ENCODE peak calls at places on chromosomes 13 and 19, in four cellular contexts. One of them, this sample, is unnamed.

GRCh38 chr13:34066344-34066743 is 248.4 kb downstream of the RFC3 start:
- DNase-seq in posterior vena cava: no peak
- DNase-seq in AG09309: no peak
- DNase-seq in lower lobe of right lung: no peak
- DNase-seq in this sample: no peak

GRCh38 chr19:46350029-46350757 is 3.3 kb downstream of the PPP5C start:
- DNase-seq in AG09309: no peak
- DNase-seq in lower lobe of right lung: no peak
- DNase-seq in posterior vena cava: peak
- DNase-seq in this sample: no peak

GRCh38 chr13:42345367-42345766 is 73.4 kb downstream of the AKAP11 start:
- DNase-seq in posterior vena cava: no peak
- DNase-seq in lower lobe of right lung: no peak
- DNase-seq in AG09309: no peak
- DNase-seq in this sample: no peak

GRCh38 chr19:18057557-18057956 is 29.2 kb downstream of the IL12RB1 start:
- DNase-seq in AG09309: no peak
- DNase-seq in lower lobe of right lung: no peak
- DNase-seq in posterior vena cava: no peak
- DNase-seq in this sample: no peak

GRCh38 chr13:94120878-94121277 is 358.6 kb downstream of the DCT start:
- DNase-seq in AG09309: no peak
- DNase-seq in posterior vena cava: no peak
- DNase-seq in lower lobe of right lung: no peak
- DNase-seq in this sample: no peak

GRCh38 chr19:49567722-49568454 is 12.5 kb downstream of the NOSIP start:
- DNase-seq in AG09309: no peak
- DNase-seq in lower lobe of right lung: no peak
- DNase-seq in posterior vena cava: no peak
- DNase-seq in this sample: no peak

GRCh38 chr19:35013820-35014754 is 14.0 kb downstream of the GRAMD1A start:
- DNase-seq in posterior vena cava: no peak
- DNase-seq in lower lobe of right lung: no peak
- DNase-seq in AG09309: no peak
- DNase-seq in this sample: no peak

GRCh38 chr13:90622547-90622946 is 724.9 kb upstream of the MIR17HG start:
- DNase-seq in AG09309: no peak
- DNase-seq in lower lobe of right lung: no peak
- DNase-seq in posterior vena cava: no peak
- DNase-seq in this sample: peak

This sample was measured in BJ.